ENCODE peak calls at places on chromosomes 2 and 18, in ten cellular contexts. One of them, this sample, is unnamed.

GRCh38 chr18:3162181-3162580 is 57.6 kb downstream of the MYOM1 start:
- DNase-seq in NAMALWA: no peak
- DNase-seq in hypothalamus: no peak
- DNase-seq in Right ventricle myocardium inferior: no peak
- DNase-seq in fibroblast of lung: no peak
- DNase-seq in kidney: no peak
- DNase-seq in T-cell: no peak
- DNase-seq in cardiac septum: no peak
- DNase-seq in naive thymus-derived CD8-positive, alpha-beta T cell: no peak
- DNase-seq in RKO: peak; percentile 50
- DNase-seq in this sample: no peak

GRCh38 chr18:78641689-78642231 is 337.9 kb upstream of the SALL3 start:
- DNase-seq in NAMALWA: no peak
- DNase-seq in hypothalamus: no peak
- DNase-seq in Right ventricle myocardium inferior: no peak
- DNase-seq in fibroblast of lung: no peak
- DNase-seq in kidney: no peak
- DNase-seq in T-cell: no peak
- DNase-seq in cardiac septum: no peak
- DNase-seq in naive thymus-derived CD8-positive, alpha-beta T cell: no peak
- DNase-seq in RKO: no peak
- DNase-seq in this sample: no peak

GRCh38 chr2:188976545-188977268 is 2.5 kb downstream of the COL3A1 start:
- DNase-seq in NAMALWA: no peak
- DNase-seq in hypothalamus: no peak
- DNase-seq in Right ventricle myocardium inferior: no peak
- DNase-seq in fibroblast of lung: peak; percentile 54
- DNase-seq in kidney: no peak
- DNase-seq in T-cell: no peak
- DNase-seq in cardiac septum: no peak
- DNase-seq in naive thymus-derived CD8-positive, alpha-beta T cell: no peak
- DNase-seq in RKO: peak; percentile 6
- DNase-seq in this sample: no peak

GRCh38 chr2:217661378-217661777 is 341.4 kb downstream of the TNS1 start:
- DNase-seq in NAMALWA: no peak
- DNase-seq in hypothalamus: no peak
- DNase-seq in Right ventricle myocardium inferior: no peak
- DNase-seq in fibroblast of lung: no peak
- DNase-seq in kidney: no peak
- DNase-seq in T-cell: no peak
- DNase-seq in cardiac septum: no peak
- DNase-seq in naive thymus-derived CD8-positive, alpha-beta T cell: no peak
- DNase-seq in RKO: no peak
- DNase-seq in this sample: no peak

GRCh38 chr2:182133195-182133891 is 147.7 kb downstream of the PPP1R1C start:
- DNase-seq in NAMALWA: no peak
- DNase-seq in hypothalamus: no peak
- DNase-seq in Right ventricle myocardium inferior: no peak
- DNase-seq in fibroblast of lung: peak; percentile 68
- DNase-seq in kidney: no peak
- DNase-seq in T-cell: no peak
- DNase-seq in cardiac septum: no peak
- DNase-seq in naive thymus-derived CD8-positive, alpha-beta T cell: no peak
- DNase-seq in RKO: no peak
- DNase-seq in this sample: no peak

GRCh38 chr2:128445533-128445900 is 126.8 kb upstream of the HS6ST1 start:
- DNase-seq in NAMALWA: no peak
- DNase-seq in hypothalamus: no peak
- DNase-seq in Right ventricle myocardium inferior: no peak
- DNase-seq in fibroblast of lung: no peak
- DNase-seq in kidney: no peak
- DNase-seq in T-cell: no peak
- DNase-seq in cardiac septum: peak; percentile 41
- DNase-seq in naive thymus-derived CD8-positive, alpha-beta T cell: no peak
- DNase-seq in RKO: no peak
- DNase-seq in this sample: no peak

GRCh38 chr2:169324581-169325260 is 37.6 kb downstream of the LRP2 start:
- DNase-seq in NAMALWA: no peak
- DNase-seq in hypothalamus: no peak
- DNase-seq in Right ventricle myocardium inferior: no peak
- DNase-seq in fibroblast of lung: no peak
- DNase-seq in kidney: no peak
- DNase-seq in T-cell: no peak
- DNase-seq in cardiac septum: no peak
- DNase-seq in naive thymus-derived CD8-positive, alpha-beta T cell: no peak
- DNase-seq in RKO: no peak
- DNase-seq in this sample: no peak

GRCh38 chr2:219362524-219363164 is 25.1 kb downstream of the DNPEP start:
- DNase-seq in NAMALWA: no peak
- DNase-seq in hypothalamus: no peak
- DNase-seq in Right ventricle myocardium inferior: no peak
- DNase-seq in fibroblast of lung: peak; percentile 98
- DNase-seq in kidney: no peak
- DNase-seq in T-cell: no peak
- DNase-seq in cardiac septum: peak; percentile 82
- DNase-seq in naive thymus-derived CD8-positive, alpha-beta T cell: no peak
- DNase-seq in RKO: peak; percentile 42
- DNase-seq in this sample: no peak

GRCh38 chr18:58661423-58661822 is 9.8 kb upstream of the MALT1 start:
- DNase-seq in NAMALWA: no peak
- DNase-seq in hypothalamus: no peak
- DNase-seq in Right ventricle myocardium inferior: no peak
- DNase-seq in fibroblast of lung: no peak
- DNase-seq in kidney: no peak
- DNase-seq in T-cell: no peak
- DNase-seq in cardiac septum: no peak
- DNase-seq in naive thymus-derived CD8-positive, alpha-beta T cell: no peak
- DNase-seq in RKO: no peak
- DNase-seq in this sample: no peak

GRCh38 chr2:53631313-53632125 is 136.1 kb upstream of the CHAC2 start:
- DNase-seq in NAMALWA: no peak
- DNase-seq in hypothalamus: no peak
- DNase-seq in Right ventricle myocardium inferior: no peak
- DNase-seq in fibroblast of lung: no peak
- DNase-seq in kidney: no peak
- DNase-seq in T-cell: no peak
- DNase-seq in cardiac septum: no peak
- DNase-seq in naive thymus-derived CD8-positive, alpha-beta T cell: no peak
- DNase-seq in RKO: no peak
- DNase-seq in this sample: no peak

GRCh38 chr2:200705305-200705985 is 106.3 kb upstream of the BZW1 start:
- DNase-seq in NAMALWA: peak; percentile 49
- DNase-seq in hypothalamus: peak; percentile 9
- DNase-seq in Right ventricle myocardium inferior: no peak
- DNase-seq in fibroblast of lung: peak; percentile 12
- DNase-seq in kidney: no peak
- DNase-seq in T-cell: no peak
- DNase-seq in cardiac septum: no peak
- DNase-seq in naive thymus-derived CD8-positive, alpha-beta T cell: no peak
- DNase-seq in RKO: no peak
- DNase-seq in this sample: no peak

GRCh38 chr2:227374158-227374557 is 4.9 kb downstream of the TM4SF20 start:
- DNase-seq in NAMALWA: no peak
- DNase-seq in hypothalamus: no peak
- DNase-seq in Right ventricle myocardium inferior: no peak
- DNase-seq in fibroblast of lung: peak; percentile 95
- DNase-seq in kidney: no peak
- DNase-seq in T-cell: no peak
- DNase-seq in cardiac septum: no peak
- DNase-seq in naive thymus-derived CD8-positive, alpha-beta T cell: no peak
- DNase-seq in RKO: no peak
- DNase-seq in this sample: no peak

GRCh38 chr2:14941151-14941631 is 308.7 kb downstream of the LRATD1 start:
- DNase-seq in NAMALWA: no peak
- DNase-seq in hypothalamus: peak; percentile 26
- DNase-seq in Right ventricle myocardium inferior: no peak
- DNase-seq in fibroblast of lung: peak; percentile 65
- DNase-seq in kidney: no peak
- DNase-seq in T-cell: no peak
- DNase-seq in cardiac septum: no peak
- DNase-seq in naive thymus-derived CD8-positive, alpha-beta T cell: no peak
- DNase-seq in RKO: no peak
- DNase-seq in this sample: no peak